ENCODE peak calls at places on chromosomes 6 and 20, in ten cellular contexts. M is GM23248; Q is CD8-positive, alpha-beta T cell; O is OCI-LY7; Z is colonic mucosa; K is pancreas; F is heart left ventricle; J is breast epithelium; G is mucosa of descending colon; L is A549. V is an unnamed sample. For H3K9me3 and H3K4me1, the result is how much of the 10 kb centered on the place peaks cover.

GRCh38 chr6:166627875-166628849 is 1.1 kb upstream of the RPS6KA2 start:
- DNase-seq in L (peak), Z (peak), M (peak), Q (peak), G (peak), O (peak), K (peak), J (peak), F (peak), V (peak)

GRCh38 chr20:47024461-47024937 is 129.9 kb downstream of the EYA2 start:
- DNase-seq in Z (no peak), G (no peak), M (peak), F (no peak), J (no peak), O (no peak), Q (no peak), K (no peak), L (no peak), V (no peak)

GRCh38 chr20:17825949-17826843 is 126.4 kb downstream of the BANF2 start:
- DNase-seq in F (no peak), Q (no peak), G (no peak), Z (no peak), K (no peak), O (no peak), L (no peak), J (no peak), M (peak), V (no peak)

GRCh38 chr6:156423075-156423474 is 354.1 kb upstream of the ARID1B start:
- DNase-seq in O (no peak), M (no peak), G (no peak), K (no peak), Z (no peak), F (no peak), L (no peak), J (no peak), Q (no peak), V (no peak)

GRCh38 chr6:150719099-150719767 is 119.5 kb downstream of the PLEKHG1 start:
- DNase-seq in M (peak), G (no peak), F (no peak), K (no peak), L (no peak), Q (no peak), J (no peak), O (no peak), Z (no peak), V (no peak)

GRCh38 chr6:92024071-92024470 is 1395.3 kb downstream of the EPHA7 start:
- DNase-seq in O (no peak), J (no peak), L (no peak), K (no peak), M (no peak), G (no peak), F (no peak), Z (no peak), Q (no peak), V (no peak)

GRCh38 chr6:10855233-10855632 is 16.9 kb upstream of the MAK start:
- DNase-seq in J (no peak), Z (no peak), G (no peak), L (no peak), M (no peak), Q (no peak), O (peak), F (no peak), K (no peak), V (no peak)

GRCh38 chr6:8299034-8299433 is 136.3 kb downstream of the SLC35B3 start:
- DNase-seq in Z (no peak), K (no peak), O (no peak), M (no peak), Q (no peak), F (no peak), J (no peak), L (no peak), G (no peak), V (no peak)

GRCh38 chr20:56229821-56230220 is 18.7 kb upstream of the MC3R start:
- DNase-seq in G (no peak), L (no peak), Z (no peak), F (no peak), O (no peak), K (no peak), Q (no peak), J (no peak), M (no peak), V (no peak)

GRCh38 chr20:56237337-56237736 is 11.2 kb upstream of the MC3R start:
- DNase-seq in O (no peak), Q (no peak), M (no peak), Z (no peak), K (no peak), G (no peak), J (no peak), L (no peak), F (no peak), V (no peak)

DNA sequence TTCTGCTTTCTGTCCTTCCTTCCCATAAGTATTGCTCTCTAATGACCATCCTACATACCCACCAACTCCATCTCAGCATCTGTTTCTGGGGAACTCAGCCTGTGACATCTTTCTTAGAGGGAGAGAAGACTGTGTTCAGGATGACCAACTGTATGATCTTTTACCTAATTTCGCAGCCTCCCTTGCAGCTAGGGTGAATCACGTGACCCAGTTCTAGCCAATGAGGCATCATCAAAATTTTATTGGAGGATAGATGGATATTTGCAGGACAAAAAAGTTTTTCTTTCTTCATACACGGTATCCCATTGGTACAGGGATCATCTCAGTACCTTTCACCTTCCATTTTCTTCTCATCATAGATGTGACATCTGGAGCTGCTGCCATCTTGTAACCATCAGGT is 14.4 kb upstream of the MC3R start:
- DNase-seq in J (no peak), G (no peak), M (no peak), Q (no peak), O (no peak), L (no peak), Z (no peak), F (no peak), K (no peak), V (no peak)
- H3K9me3 ChIP-seq in J (under half), G (under half), M (under half), Q (under half), O (under half), L (under half), Z (under half), F (under half), K (under half), V (under half)

DNA sequence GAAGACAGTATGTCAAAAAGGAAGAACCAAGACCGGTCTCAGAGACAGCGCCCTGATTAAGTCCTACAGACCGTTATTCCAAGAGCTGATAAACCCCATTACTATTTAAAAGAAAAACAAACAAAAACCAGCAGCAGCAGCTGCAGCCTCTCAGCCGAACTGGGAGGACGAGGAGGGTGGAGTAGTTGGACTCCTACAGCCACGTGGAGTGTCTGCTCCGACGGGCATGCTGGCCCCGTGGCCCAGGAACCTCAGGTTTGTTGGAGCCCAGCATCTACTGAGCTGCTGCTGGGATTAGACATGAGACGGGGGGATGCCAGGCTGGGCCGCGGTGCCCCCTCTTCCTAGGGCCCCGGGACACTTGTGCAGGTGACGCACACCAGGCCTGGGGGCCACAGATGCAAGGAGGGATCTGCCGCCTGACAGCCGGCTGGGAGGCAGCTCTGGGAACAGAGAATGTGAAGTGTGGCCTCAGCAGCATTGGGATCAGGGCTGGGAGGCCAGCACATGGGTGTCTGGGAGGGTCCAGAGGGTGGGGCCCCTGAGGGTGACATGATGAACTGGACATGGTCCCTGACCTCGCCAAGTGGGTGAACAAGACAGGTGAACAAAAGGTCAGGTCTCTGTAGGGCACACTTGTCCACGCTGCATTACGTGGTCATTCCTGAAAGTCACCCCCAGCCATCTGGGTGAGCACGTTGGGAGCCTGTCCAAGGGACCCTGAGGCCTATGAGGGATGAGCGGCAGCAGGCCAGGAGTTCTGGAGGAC is 2.9 kb upstream of the ZBTB46 start:
- DNase-seq in M (no peak), Q (no peak), O (no peak), F (no peak), L (no peak), Z (no peak), J (no peak), K (peak), G (no peak), V (no peak)
- H3K4me1 ChIP-seq in M (under half), Q (under half), O (under half), F (under half), L (under half), Z (under half), J (under half), K (under half), G (under half), V (under half)

GRCh38 chr20:32577657-32578056 is 7.5 kb downstream of the NOL4L start:
- DNase-seq in O (no peak), Z (no peak), J (no peak), M (peak), F (no peak), L (no peak), K (no peak), G (no peak), Q (no peak), V (no peak)
- H3K9me3 ChIP-seq in O (under half), Z (under half), J (under half), M (under half), F (under half), L (under half), K (under half), G (under half), Q (under half), V (under half)

DNA sequence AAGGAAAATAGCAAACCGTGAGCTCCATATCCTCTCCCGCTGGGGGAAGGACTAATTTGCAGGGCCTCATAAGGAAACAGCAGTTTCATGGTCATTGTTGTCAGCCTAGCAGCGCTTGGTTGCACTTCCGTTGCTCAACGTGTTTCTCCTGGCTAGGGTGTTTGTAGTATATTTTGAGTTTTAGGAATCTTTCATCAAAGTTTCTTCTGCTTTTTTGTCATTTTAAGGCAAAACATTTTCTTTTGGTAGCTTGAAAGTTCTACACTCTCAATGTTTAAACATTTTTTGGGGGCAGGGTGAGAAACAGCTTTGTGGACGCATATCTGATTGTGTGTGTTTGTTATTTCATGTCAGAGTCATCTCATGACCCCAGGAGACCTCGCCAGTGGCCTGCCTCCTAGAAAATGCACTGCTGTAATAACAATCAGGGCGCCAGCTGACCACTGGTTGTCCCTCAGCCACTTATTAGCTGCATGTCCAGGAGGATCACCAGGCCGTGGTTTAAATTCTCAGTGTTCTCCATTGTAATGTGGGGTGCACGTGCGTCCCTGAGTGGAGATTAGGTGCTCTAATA is 20.6 kb downstream of the JARID2 start:
- DNase-seq in F (no peak), G (peak), Z (no peak), K (no peak), O (peak), M (no peak), J (no peak), L (no peak), Q (no peak), V (no peak)
- H3K4me1 ChIP-seq in F (half or more), G (under half), Z (under half), K (under half), O (half or more), M (half or more), J (under half), L (under half), Q (half or more), V (half or more)

GRCh38 chr6:169935861-169936260 is 184.4 kb downstream of the ERMARD start:
- DNase-seq in K (no peak), Q (no peak), L (no peak), G (no peak), M (no peak), Z (no peak), F (no peak), O (no peak), J (no peak), V (no peak)

GRCh38 chr6:169933839-169934698 is 182.6 kb downstream of the ERMARD start:
- DNase-seq in F (peak), J (peak), Q (no peak), K (peak), M (peak), G (peak), L (no peak), O (no peak), Z (peak), V (no peak)

GRCh38 chr6:169935348-169935718 is 183.9 kb downstream of the ERMARD start:
- DNase-seq in L (no peak), G (no peak), Z (no peak), O (no peak), J (no peak), F (no peak), M (no peak), K (no peak), Q (no peak), V (no peak)

GRCh38 chr6:169933251-169933821 is 181.9 kb downstream of the ERMARD start:
- DNase-seq in L (no peak), F (no peak), Q (no peak), O (no peak), K (peak), M (no peak), Z (peak), J (peak), G (peak), V (no peak)

DNA sequence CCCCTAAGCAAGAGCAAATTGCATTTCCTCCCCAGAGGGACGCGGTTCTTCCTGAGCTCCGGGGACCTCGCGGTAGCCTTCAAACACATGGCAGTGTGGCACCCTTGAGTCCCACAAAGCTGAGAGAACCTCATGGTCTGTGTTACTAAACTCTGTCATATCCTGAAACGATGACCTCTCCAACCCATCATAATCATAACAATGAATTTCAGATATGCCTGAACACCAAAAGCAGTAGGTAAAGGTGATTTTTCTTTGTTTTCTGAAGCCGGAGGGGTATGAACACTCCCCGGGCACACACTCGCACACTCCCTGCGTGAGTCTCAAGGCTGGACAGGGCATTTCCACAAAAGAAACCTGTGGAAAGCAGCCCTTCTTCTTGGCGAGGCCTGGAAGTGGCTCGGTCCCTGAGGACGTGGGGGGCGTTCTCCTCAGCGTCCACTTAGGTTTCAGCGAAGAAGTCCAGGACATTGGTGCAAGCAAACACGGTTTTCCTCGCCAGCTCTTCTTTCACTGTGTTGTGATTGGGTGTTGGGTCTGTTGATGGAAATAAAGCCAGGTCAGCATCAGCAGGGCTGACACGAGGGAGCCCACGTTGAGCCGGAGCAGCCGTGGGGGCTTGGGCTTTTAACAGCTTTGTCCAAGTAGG is 183.4 kb downstream of the ERMARD start:
- DNase-seq in Q (no peak), K (no peak), Z (no peak), G (no peak), O (no peak), J (no peak), M (no peak), L (no peak), F (no peak), V (no peak)
- H3K9me3 ChIP-seq in Q (under half), K (under half), Z (under half), G (under half), O (under half), J (under half), M (under half), L (under half), F (under half), V (under half)

GRCh38 chr6:53309897-53310291 is 38.9 kb downstream of the ELOVL5 start:
- DNase-seq in F (no peak), O (no peak), Z (no peak), Q (no peak), M (no peak), L (no peak), J (no peak), K (no peak), G (no peak), V (no peak)

GRCh38 chr6:53310751-53311585 is 37.8 kb downstream of the ELOVL5 start:
- DNase-seq in K (no peak), G (no peak), M (no peak), L (no peak), J (no peak), Q (no peak), Z (no peak), F (no peak), O (peak), V (no peak)

GRCh38 chr6:53309059-53309896 is 39.5 kb downstream of the ELOVL5 start:
- DNase-seq in G (peak), Z (no peak), F (no peak), J (no peak), O (peak), Q (peak), M (peak), L (no peak), K (no peak), V (no peak)

GRCh38 chr6:53302678-53303360 is 45.9 kb downstream of the ELOVL5 start:
- DNase-seq in O (no peak), L (no peak), Q (peak), F (no peak), G (no peak), J (no peak), K (no peak), M (peak), Z (no peak), V (peak)

DNA sequence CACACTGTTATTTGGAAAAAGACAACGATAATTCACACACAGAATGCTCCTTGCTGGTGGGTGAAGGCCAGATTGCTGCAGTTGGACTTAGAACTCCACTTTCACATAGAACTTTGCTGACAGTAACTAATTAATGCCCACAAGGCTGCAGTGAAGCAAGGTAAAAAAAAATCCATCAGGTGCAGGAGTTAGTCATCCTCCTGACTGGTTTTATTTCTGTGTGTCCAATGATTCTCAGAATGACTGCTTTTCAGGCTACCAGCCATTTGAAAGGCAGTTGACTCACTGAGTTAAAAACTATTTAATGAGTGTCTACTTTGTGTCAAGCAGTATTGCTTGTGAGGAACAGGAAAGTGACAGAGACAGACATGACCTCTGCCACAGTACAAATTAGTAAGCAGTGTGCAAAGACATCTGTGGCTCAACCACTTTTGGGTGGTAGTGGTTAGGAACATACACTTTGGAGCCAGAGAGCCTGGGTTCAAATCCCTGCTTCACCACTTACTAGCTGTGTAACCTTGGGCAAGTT is 41.9 kb downstream of the ELOVL5 start:
- DNase-seq in Q (no peak), G (no peak), Z (no peak), L (no peak), O (no peak), K (no peak), F (no peak), M (peak), J (no peak), V (no peak)
- H3K4me1 ChIP-seq in Q (half or more), G (under half), Z (under half), L (half or more), O (half or more), K (under half), F (half or more), M (half or more), J (under half), V (half or more)

GRCh38 chr20:19620471-19620870 is 137.6 kb upstream of the RIN2 start:
- DNase-seq in G (no peak), M (no peak), O (no peak), Z (no peak), J (no peak), Q (no peak), L (no peak), K (no peak), F (no peak), V (no peak)
- H3K9me3 ChIP-seq in G (under half), M (under half), O (under half), Z (under half), J (under half), Q (under half), L (under half), K (under half), F (under half), V (under half)

V was measured in CD4-positive, alpha-beta memory T cell.